ENCODE peak calls at places on chromosomes 16 and 17, in five cellular contexts. One of them, this sample, is unnamed. For H3K9me3, the result is how much of the 10 kb centered on the place peaks cover.

GRCh38 chr17:57966875-57967274 is 11.7 kb upstream of the CUEDC1 start:
- DNase-seq in IMR-90: no peak
- DNase-seq in neuronal stem cell: no peak
- DNase-seq in mesenchymal stem cell: no peak
- DNase-seq in H9: no peak
- DNase-seq in this sample: no peak

GRCh38 chr17:27038676-27039075 is 255.2 kb upstream of the WSB1 start:
- DNase-seq in IMR-90: no peak
- DNase-seq in neuronal stem cell: no peak
- DNase-seq in mesenchymal stem cell: no peak
- DNase-seq in H9: no peak
- DNase-seq in this sample: no peak

GRCh38 chr17:77462553-77463497 is 322.1 kb downstream of the SEC14L1 start:
- DNase-seq in IMR-90: no peak
- DNase-seq in neuronal stem cell: no peak
- DNase-seq in mesenchymal stem cell: no peak
- DNase-seq in H9: no peak
- DNase-seq in this sample: no peak

GRCh38 chr17:266219-266618 is 84.8 kb upstream of the DOC2B start:
- DNase-seq in IMR-90: no peak
- DNase-seq in neuronal stem cell: no peak
- DNase-seq in mesenchymal stem cell: no peak
- DNase-seq in H9: no peak
- DNase-seq in this sample: no peak

GRCh38 chr16:21145738-21146137 is 4.9 kb downstream of the DNAH3 start:
- DNase-seq in IMR-90: no peak
- DNase-seq in neuronal stem cell: no peak
- DNase-seq in mesenchymal stem cell: no peak
- DNase-seq in H9: no peak
- DNase-seq in this sample: no peak

GRCh38 chr16:84444476-84444875 is 60.0 kb downstream of the MEAK7 start:
- DNase-seq in IMR-90: no peak
- DNase-seq in neuronal stem cell: no peak
- DNase-seq in mesenchymal stem cell: no peak
- DNase-seq in H9: no peak
- DNase-seq in this sample: no peak

GRCh38 chr17:10754109-10754508 is 24.3 kb upstream of the TMEM220 start:
- DNase-seq in IMR-90: peak
- DNase-seq in neuronal stem cell: no peak
- DNase-seq in mesenchymal stem cell: no peak
- DNase-seq in H9: peak
- DNase-seq in this sample: peak

GRCh38 chr17:30101686-30102390 is 14.8 kb upstream of the NSRP1 start:
- DNase-seq in IMR-90: no peak
- DNase-seq in neuronal stem cell: no peak
- DNase-seq in mesenchymal stem cell: no peak
- DNase-seq in H9: no peak
- DNase-seq in this sample: no peak

GRCh38 chr17:66349549-66350245 is 47.3 kb downstream of the PRKCA start:
- DNase-seq in IMR-90: no peak
- DNase-seq in neuronal stem cell: no peak
- DNase-seq in mesenchymal stem cell: no peak
- DNase-seq in H9: no peak
- DNase-seq in this sample: no peak

GRCh38 chr17:66403846-66404597 is 101.6 kb downstream of the PRKCA start:
- DNase-seq in IMR-90: peak
- DNase-seq in neuronal stem cell: no peak
- DNase-seq in mesenchymal stem cell: peak
- DNase-seq in H9: no peak
- DNase-seq in this sample: no peak

GRCh38 chr17:80512233-80512632 is 32.4 kb upstream of the RPTOR start:
- DNase-seq in IMR-90: peak
- DNase-seq in neuronal stem cell: no peak
- DNase-seq in mesenchymal stem cell: peak
- DNase-seq in H9: no peak
- DNase-seq in this sample: peak

GRCh38 chr16:49585143-49585542 is 211.5 kb downstream of the C16orf78 start:
- DNase-seq in IMR-90: no peak
- DNase-seq in neuronal stem cell: no peak
- DNase-seq in mesenchymal stem cell: no peak
- DNase-seq in H9: no peak
- DNase-seq in this sample: no peak

GRCh38 chr17:6639651-6640535 is 618 bp downstream of the KIAA0753 start:
- DNase-seq in IMR-90: peak
- DNase-seq in neuronal stem cell: no peak
- DNase-seq in mesenchymal stem cell: peak
- DNase-seq in H9: peak
- DNase-seq in this sample: peak

GRCh38 chr17:63549946-63550815 is at the start of gene DCAF7:
- DNase-seq in IMR-90: peak
- DNase-seq in neuronal stem cell: peak
- DNase-seq in mesenchymal stem cell: peak
- DNase-seq in H9: peak
- DNase-seq in this sample: peak

GRCh38 chr16:47139561-47140185 is 4.1 kb downstream of the NETO2 start:
- DNase-seq in IMR-90: peak
- DNase-seq in neuronal stem cell: no peak
- DNase-seq in mesenchymal stem cell: peak
- DNase-seq in H9: no peak
- DNase-seq in this sample: no peak

GRCh38 chr17:50184611-50185398 is 16.6 kb downstream of the COL1A1 start:
- DNase-seq in IMR-90: peak
- DNase-seq in neuronal stem cell: no peak
- DNase-seq in mesenchymal stem cell: peak
- DNase-seq in H9: no peak
- DNase-seq in this sample: peak

GRCh38 chr17:36510636-36511035 is 24.0 kb downstream of the MYO19 start:
- DNase-seq in IMR-90: no peak
- DNase-seq in neuronal stem cell: no peak
- DNase-seq in mesenchymal stem cell: no peak
- DNase-seq in H9: no peak
- DNase-seq in this sample: peak

GRCh38 chr17:1752425-1752941 is 9.4 kb upstream of the SERPINF1 start:
- DNase-seq in IMR-90: no peak
- DNase-seq in neuronal stem cell: no peak
- DNase-seq in mesenchymal stem cell: no peak
- DNase-seq in H9: peak
- DNase-seq in this sample: no peak

GRCh38 chr16:35298460-35299243 is 1839.2 kb downstream of the TP53TG3F start:
- DNase-seq in IMR-90: no peak
- DNase-seq in neuronal stem cell: no peak
- DNase-seq in mesenchymal stem cell: no peak
- DNase-seq in H9: no peak
- DNase-seq in this sample: no peak
- H3K9me3 ChIP-seq in IMR-90: under half
- H3K9me3 ChIP-seq in neuronal stem cell: under half
- H3K9me3 ChIP-seq in mesenchymal stem cell: under half
- H3K9me3 ChIP-seq in H9: half or more
- H3K9me3 ChIP-seq in this sample: under half

DNA sequence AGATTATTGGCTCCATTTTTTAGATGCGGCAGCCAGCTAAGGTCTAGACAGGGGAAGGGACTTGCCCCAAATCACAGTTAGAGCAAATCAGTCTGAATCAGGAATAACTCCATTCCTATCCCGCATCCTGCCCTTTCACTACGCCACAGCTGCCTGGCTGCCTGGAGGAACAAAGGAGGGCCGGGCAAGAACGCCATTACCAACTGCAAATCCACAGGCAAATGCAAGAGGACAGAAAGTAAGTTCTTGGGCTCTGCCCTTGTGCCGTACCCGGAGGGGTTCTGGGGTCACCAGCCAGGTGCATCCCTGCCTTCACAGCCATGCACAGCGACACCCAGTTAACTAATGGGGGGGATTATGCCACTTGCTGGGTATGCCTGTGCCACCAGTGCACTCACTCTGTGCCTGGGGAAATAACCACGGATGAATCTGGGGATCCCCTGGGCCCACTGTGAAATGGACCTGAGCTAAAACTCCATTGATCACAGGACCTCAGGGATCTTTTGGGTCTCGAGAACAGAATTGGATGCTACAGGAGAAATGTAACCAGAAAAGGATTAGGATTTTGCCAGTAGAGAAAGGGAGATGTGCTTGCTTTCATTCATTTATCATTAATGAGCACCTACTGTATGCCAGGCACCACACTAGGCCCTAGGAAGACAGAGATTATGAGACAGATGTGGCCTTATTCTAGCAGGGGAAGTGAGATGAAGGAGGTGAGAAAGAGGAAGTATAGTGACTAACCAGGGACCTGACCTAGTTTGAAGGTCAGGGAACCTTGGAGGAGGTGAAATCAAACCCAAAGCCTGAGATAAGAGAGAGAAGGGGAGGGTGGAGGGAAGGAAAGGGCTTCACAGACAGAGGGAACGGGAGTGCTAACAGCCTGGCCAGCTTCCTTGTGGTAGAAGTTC is 17.7 kb downstream of the BCL7C start:
- DNase-seq in IMR-90: peak
- DNase-seq in neuronal stem cell: no peak
- DNase-seq in mesenchymal stem cell: peak
- DNase-seq in H9: no peak
- DNase-seq in this sample: peak
- H3K23ac ChIP-seq in IMR-90: peak
- H3K23ac ChIP-seq in neuronal stem cell: peak
- H3K23ac ChIP-seq in mesenchymal stem cell: no peak
- H3K23ac ChIP-seq in H9: no peak
- H3K23ac ChIP-seq in this sample: peak

GRCh38 chr17:59178266-59178665 is 22.7 kb downstream of the PRR11 start:
- DNase-seq in IMR-90: no peak
- DNase-seq in neuronal stem cell: no peak
- DNase-seq in mesenchymal stem cell: no peak
- DNase-seq in H9: no peak
- DNase-seq in this sample: no peak

GRCh38 chr17:59180626-59181025 is 25.1 kb downstream of the PRR11 start:
- DNase-seq in IMR-90: no peak
- DNase-seq in neuronal stem cell: no peak
- DNase-seq in mesenchymal stem cell: no peak
- DNase-seq in H9: no peak
- DNase-seq in this sample: no peak

GRCh38 chr17:59185997-59186396 is 23.8 kb upstream of the SMG8 start:
- DNase-seq in IMR-90: no peak
- DNase-seq in neuronal stem cell: no peak
- DNase-seq in mesenchymal stem cell: no peak
- DNase-seq in H9: no peak
- DNase-seq in this sample: no peak

DNA sequence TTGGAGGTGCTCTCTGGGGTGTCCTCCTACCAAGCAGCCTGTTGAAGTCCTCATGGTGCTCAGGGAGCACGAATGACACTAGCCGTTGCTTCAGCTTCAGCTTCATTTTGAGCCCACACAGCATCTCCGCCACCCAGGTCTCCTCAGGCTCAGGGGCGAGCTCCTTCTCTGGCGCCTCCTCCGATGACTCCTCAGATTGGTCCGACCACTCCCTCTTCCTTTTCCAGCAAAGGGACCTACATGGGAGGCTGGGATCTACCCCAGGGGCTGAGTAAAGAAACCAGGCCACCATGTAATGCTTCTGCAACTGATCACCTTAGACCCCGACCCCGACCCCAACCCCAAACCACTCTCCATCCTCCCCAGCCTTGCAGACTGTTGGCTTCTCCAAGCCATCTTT is 25.9 kb downstream of the PRR11 start:
- DNase-seq in IMR-90: no peak
- DNase-seq in neuronal stem cell: no peak
- DNase-seq in mesenchymal stem cell: no peak
- DNase-seq in H9: no peak
- DNase-seq in this sample: no peak
- H3K9me3 ChIP-seq in IMR-90: under half
- H3K9me3 ChIP-seq in neuronal stem cell: under half
- H3K9me3 ChIP-seq in mesenchymal stem cell: under half
- H3K9me3 ChIP-seq in H9: under half
- H3K9me3 ChIP-seq in this sample: under half

GRCh38 chr17:75271955-75272847 is 1.2 kb upstream of the MIF4GD start:
- DNase-seq in IMR-90: peak
- DNase-seq in neuronal stem cell: no peak
- DNase-seq in mesenchymal stem cell: no peak
- DNase-seq in H9: peak
- DNase-seq in this sample: no peak

GRCh38 chr17:75270966-75271232 is at the start of gene MIF4GD:
- DNase-seq in IMR-90: peak
- DNase-seq in neuronal stem cell: no peak
- DNase-seq in mesenchymal stem cell: no peak
- DNase-seq in H9: no peak
- DNase-seq in this sample: no peak

GRCh38 chr17:75270218-75270965 is 639 bp downstream of the MIF4GD start:
- DNase-seq in IMR-90: peak
- DNase-seq in neuronal stem cell: peak
- DNase-seq in mesenchymal stem cell: peak
- DNase-seq in H9: peak
- DNase-seq in this sample: peak

GRCh38 chr17:75272848-75273184 is 1.8 kb upstream of the MIF4GD start:
- DNase-seq in IMR-90: no peak
- DNase-seq in neuronal stem cell: no peak
- DNase-seq in mesenchymal stem cell: no peak
- DNase-seq in H9: no peak
- DNase-seq in this sample: no peak

GRCh38 chr17:75271233-75271954 is 363 bp upstream of the MIF4GD start:
- DNase-seq in IMR-90: no peak
- DNase-seq in neuronal stem cell: peak
- DNase-seq in mesenchymal stem cell: peak
- DNase-seq in H9: peak
- DNase-seq in this sample: peak
- H3K23ac ChIP-seq in IMR-90: peak
- H3K23ac ChIP-seq in neuronal stem cell: peak
- H3K23ac ChIP-seq in mesenchymal stem cell: no peak
- H3K23ac ChIP-seq in H9: no peak
- H3K23ac ChIP-seq in this sample: no peak

GRCh38 chr16:86307518-86307903 is 202.8 kb upstream of the FOXF1 start:
- DNase-seq in IMR-90: peak
- DNase-seq in neuronal stem cell: no peak
- DNase-seq in mesenchymal stem cell: no peak
- DNase-seq in H9: no peak
- DNase-seq in this sample: no peak

GRCh38 chr16:86305440-86305839 is 204.9 kb upstream of the FOXF1 start:
- DNase-seq in IMR-90: no peak
- DNase-seq in neuronal stem cell: no peak
- DNase-seq in mesenchymal stem cell: peak
- DNase-seq in H9: no peak
- DNase-seq in this sample: no peak

GRCh38 chr16:86306046-86306644 is 204.2 kb upstream of the FOXF1 start:
- DNase-seq in IMR-90: peak
- DNase-seq in neuronal stem cell: no peak
- DNase-seq in mesenchymal stem cell: peak
- DNase-seq in H9: no peak
- DNase-seq in this sample: no peak

GRCh38 chr16:86306811-86307517 is 203.4 kb upstream of the FOXF1 start:
- DNase-seq in IMR-90: peak
- DNase-seq in neuronal stem cell: no peak
- DNase-seq in mesenchymal stem cell: peak
- DNase-seq in H9: no peak
- DNase-seq in this sample: no peak

GRCh38 chr16:86308514-86308913 is 201.8 kb upstream of the FOXF1 start:
- DNase-seq in IMR-90: no peak
- DNase-seq in neuronal stem cell: no peak
- DNase-seq in mesenchymal stem cell: no peak
- DNase-seq in H9: no peak
- DNase-seq in this sample: no peak
- H3K9me3 ChIP-seq in IMR-90: under half
- H3K9me3 ChIP-seq in neuronal stem cell: under half
- H3K9me3 ChIP-seq in mesenchymal stem cell: under half
- H3K9me3 ChIP-seq in H9: under half
- H3K9me3 ChIP-seq in this sample: under half